ENCODE peak calls at places on chromosomes 11 and 22, in five cellular contexts. R, C, U, V and I are unnamed samples.

GRCh38 chr22:19523240-19524169 is 705 bp downstream of the CLDN5 start:
- DNase-seq in R (peak), C (peak), U (peak), V (peak), I (peak)

GRCh38 chr11:22076215-22076930 is 116.5 kb upstream of the ANO5 start:
- DNase-seq in R (no peak), C (no peak), U (no peak), V (no peak), I (no peak)

GRCh38 chr11:71454470-71455113 is 1.6 kb downstream of the NADSYN1 start:
- DNase-seq in R (no peak), C (no peak), U (no peak), V (no peak), I (no peak)

GRCh38 chr11:119389611-119390254 is 8.2 kb upstream of the USP2 start:
- DNase-seq in R (peak), C (no peak), U (peak), V (no peak), I (no peak)

GRCh38 chr11:10533323-10533722 is 7.7 kb downstream of the RNF141 start:
- DNase-seq in R (no peak), C (no peak), U (no peak), V (no peak), I (no peak)

GRCh38 chr22:46050451-46050845 is 73.5 kb upstream of the WNT7B start:
- DNase-seq in R (no peak), C (no peak), U (no peak), V (no peak), I (no peak)

GRCh38 chr11:106706355-106706754 is 311.9 kb downstream of the GUCY1A2 start:
- DNase-seq in R (no peak), C (peak), U (no peak), V (peak), I (no peak)

GRCh38 chr11:60891103-60891741 is 15.2 kb downstream of the PRPF19 start:
- DNase-seq in R (no peak), C (peak), U (no peak), V (no peak), I (no peak)

GRCh38 chr11:58057481-58057880 is 26.7 kb downstream of the OR6Q1 start:
- DNase-seq in R (no peak), C (peak), U (no peak), V (peak), I (no peak)

GRCh38 chr22:46612904-46613605 is 7.1 kb upstream of the GRAMD4 start:
- DNase-seq in R (no peak), C (no peak), U (no peak), V (peak), I (no peak)

GRCh38 chr22:49935561-49935960 is 17.1 kb downstream of the CRELD2 start:
- DNase-seq in R (no peak), C (no peak), U (no peak), V (no peak), I (no peak)

GRCh38 chr11:24521586-24521985 is 24.7 kb downstream of the LUZP2 start:
- DNase-seq in R (no peak), C (no peak), U (no peak), V (no peak), I (no peak)

GRCh38 chr11:25094085-25094802 is 597.4 kb downstream of the LUZP2 start:
- DNase-seq in R (no peak), C (no peak), U (no peak), V (no peak), I (no peak)

GRCh38 chr11:47391077-47391583 is 12.8 kb upstream of the SPI1 start:
- DNase-seq in R (no peak), C (no peak), U (no peak), V (peak), I (no peak)

GRCh38 chr22:38482662-38483308 is 14.9 kb downstream of the KDELR3 start:
- DNase-seq in R (no peak), C (no peak), U (no peak), V (no peak), I (no peak)

GRCh38 chr22:21632237-21632895 is at the start of gene CCDC116:
- DNase-seq in R (peak), C (no peak), U (peak), V (no peak), I (no peak)

GRCh38 chr11:68117896-68118470 is 3.2 kb downstream of the CHKA start:
- DNase-seq in R (peak), C (no peak), U (no peak), V (peak), I (no peak)

GRCh38 chr11:125625225-125625593 is 246 bp downstream of the CHEK1 start:
- DNase-seq in R (no peak), C (no peak), U (no peak), V (no peak), I (no peak)

GRCh38 chr11:3972431-3972830 is 117.0 kb downstream of the STIM1 start:
- DNase-seq in R (no peak), C (no peak), U (no peak), V (no peak), I (no peak)

GRCh38 chr11:133844217-133844616 is 1.1 kb downstream of the SPATA19 start:
- DNase-seq in R (no peak), C (no peak), U (no peak), V (no peak), I (no peak)

GRCh38 chr11:65445604-65446445 is 23.2 kb downstream of the NEAT1 start:
- DNase-seq in R (no peak), C (peak), U (no peak), V (peak), I (no peak)

GRCh38 chr11:82405392-82405791 is 328.3 kb downstream of the FAM181B start:
- DNase-seq in R (peak), C (no peak), U (no peak), V (no peak), I (no peak)

GRCh38 chr11:45092901-45093760 is 53.3 kb upstream of the PRDM11 start:
- DNase-seq in R (no peak), C (peak), U (no peak), V (peak), I (no peak)

GRCh38 chr11:108511851-108512474 is 13.8 kb upstream of the POGLUT3 start:
- DNase-seq in R (no peak), C (peak), U (no peak), V (peak), I (no peak)

GRCh38 chr11:126855536-126855935 is 145.0 kb downstream of the KIRREL3 start:
- DNase-seq in R (no peak), C (no peak), U (no peak), V (no peak), I (no peak)

GRCh38 chr11:80595011-80595410 is 1154.2 kb upstream of the TENM4 start:
- DNase-seq in R (peak), C (peak), U (no peak), V (peak), I (no peak)

GRCh38 chr22:19405652-19406051 is 25.9 kb downstream of the HIRA start:
- DNase-seq in R (no peak), C (no peak), U (no peak), V (no peak), I (no peak)

GRCh38 chr11:12389676-12390075 is 12.3 kb downstream of the PARVA start:
- DNase-seq in R (no peak), C (no peak), U (no peak), V (no peak), I (no peak)

GRCh38 chr11:94732617-94733292 is 35.4 kb upstream of the AMOTL1 start:
- DNase-seq in R (no peak), C (peak), U (no peak), V (peak), I (no peak)

GRCh38 chr11:5626191-5626590 is 1.4 kb downstream of the TRIM34 start:
- DNase-seq in R (no peak), C (peak), U (no peak), V (peak), I (no peak)

GRCh38 chr11:118715837-118716260 is 36.4 kb upstream of the TREH start:
- DNase-seq in R (peak), C (no peak), U (peak), V (no peak), I (no peak)

GRCh38 chr22:19117111-19117512 is 5.1 kb downstream of the DGCR2 start:
- DNase-seq in R (no peak), C (no peak), U (no peak), V (no peak), I (no peak)

GRCh38 chr22:40610329-40610850 is 26.1 kb downstream of the MRTFA start:
- DNase-seq in R (no peak), C (no peak), U (no peak), V (no peak), I (no peak)

GRCh38 chr11:85029964-85030363 is 597.2 kb downstream of the DLG2 start:
- DNase-seq in R (no peak), C (peak), U (no peak), V (peak), I (no peak)

GRCh38 chr22:46677323-46678002 is 57.3 kb downstream of the GRAMD4 start:
- DNase-seq in R (no peak), C (no peak), U (no peak), V (no peak), I (no peak)

GRCh38 chr22:42190274-42190673 is 59.7 kb upstream of the CYP2D6 start:
- DNase-seq in R (peak), C (no peak), U (no peak), V (no peak), I (no peak)

GRCh38 chr11:57318178-57318577 is 6.6 kb downstream of the TNKS1BP1 start:
- DNase-seq in R (peak), C (peak), U (no peak), V (no peak), I (no peak)

GRCh38 chr11:130897262-130898182 is 18.8 kb downstream of the SNX19 start:
- DNase-seq in R (no peak), C (peak), U (no peak), V (no peak), I (no peak)

GRCh38 chr11:8681837-8682218 is 637 bp downstream of the TRIM66 start:
- DNase-seq in R (no peak), C (no peak), U (no peak), V (no peak), I (no peak)

GRCh38 chr11:8683115-8683807 is 669 bp downstream of the RPL27A start:
- DNase-seq in R (peak), C (no peak), U (no peak), V (no peak), I (no peak)

GRCh38 chr11:8685306-8685705 is 2.7 kb downstream of the RPL27A start:
- DNase-seq in R (no peak), C (no peak), U (no peak), V (no peak), I (no peak)

GRCh38 chr11:8684600-8685290 is 2.2 kb downstream of the RPL27A start:
- DNase-seq in R (no peak), C (no peak), U (no peak), V (no peak), I (no peak)

GRCh38 chr11:8682219-8683114 is at the start of the genes RPL27A and TRIM66:
- DNase-seq in R (peak), C (peak), U (peak), V (peak), I (peak)
- H3K23ac ChIP-seq in R (peak), C (peak), U (no peak), V (no peak), I (peak)

DNA sequence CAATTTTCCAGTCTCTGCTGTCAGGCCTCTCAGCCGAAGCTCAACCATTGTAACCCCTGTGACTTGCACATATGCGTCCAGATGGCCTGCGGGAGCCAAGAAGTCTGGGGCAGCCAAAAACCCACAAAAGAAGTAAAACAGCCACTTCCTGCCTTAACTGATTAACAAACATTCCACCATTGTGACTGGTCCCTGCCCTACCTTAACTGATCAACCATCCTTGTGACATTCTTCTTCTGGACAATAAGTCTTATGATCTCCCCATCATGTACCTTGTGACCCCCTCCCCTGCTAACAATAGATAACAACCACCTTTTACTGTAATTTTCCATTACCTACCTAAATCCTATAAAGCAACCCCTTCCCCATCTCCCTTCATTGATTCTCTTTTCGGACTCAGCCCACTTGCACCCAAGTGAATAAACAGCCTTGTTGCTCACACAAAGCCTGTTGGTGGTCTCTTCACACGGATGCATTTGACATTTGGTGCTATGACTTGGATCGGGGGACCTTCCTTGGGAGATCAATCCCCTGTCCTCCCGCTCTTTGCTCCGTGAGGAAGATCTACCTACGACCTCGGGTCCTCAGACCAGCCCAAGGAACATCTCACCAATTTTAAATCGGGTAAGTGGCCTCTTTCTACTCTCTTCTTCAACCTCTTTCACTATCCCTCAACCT is 1.3 kb upstream of the NDUFC2 start:
- DNase-seq in R (peak), C (peak), U (no peak), V (peak), I (no peak)
- H2BK5ac ChIP-seq in R (no peak), C (no peak), U (no peak), V (no peak), I (no peak)

DNA sequence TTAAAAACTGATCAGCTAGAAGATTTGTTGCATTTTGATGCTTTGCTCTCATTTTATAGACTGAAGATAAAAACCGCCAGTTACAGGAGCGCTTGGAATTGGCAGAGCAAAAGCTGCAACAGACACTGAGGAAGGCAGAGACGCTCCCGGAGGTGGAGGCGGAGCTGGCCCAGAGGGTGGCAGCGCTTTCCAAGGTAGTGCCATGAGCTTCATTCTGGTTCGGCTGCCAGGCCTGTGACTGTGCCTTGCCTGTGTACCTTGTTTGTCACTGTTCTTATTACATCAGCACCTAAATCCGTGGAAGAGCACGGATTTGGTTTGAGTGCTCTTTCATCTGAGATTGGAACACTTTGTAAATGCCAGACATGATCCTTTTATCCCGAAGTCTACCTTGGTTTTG is 61.4 kb downstream of the PPFIA1 start:
- DNase-seq in R (no peak), C (no peak), U (no peak), V (no peak), I (no peak)
- H3K23ac ChIP-seq in R (no peak), C (no peak), U (no peak), V (no peak), I (no peak)

GRCh38 chr22:37179126-37179470 is 8.9 kb downstream of the C1QTNF6 start:
- DNase-seq in R (no peak), C (no peak), U (no peak), V (no peak), I (no peak)
- H2BK5ac ChIP-seq in R (no peak), C (no peak), U (no peak), V (no peak), I (no peak)

GRCh38 chr11:62205441-62205840 is 3.0 kb upstream of the SCGB2A1 start:
- DNase-seq in R (no peak), C (no peak), U (no peak), V (no peak), I (no peak)

GRCh38 chr11:62202910-62203309 is 5.6 kb upstream of the SCGB2A1 start:
- DNase-seq in R (no peak), C (no peak), U (no peak), V (no peak), I (no peak)

GRCh38 chr11:62195945-62196344 is 5.9 kb downstream of the SCGB1D1 start:
- DNase-seq in R (peak), C (no peak), U (no peak), V (no peak), I (no peak)

DNA sequence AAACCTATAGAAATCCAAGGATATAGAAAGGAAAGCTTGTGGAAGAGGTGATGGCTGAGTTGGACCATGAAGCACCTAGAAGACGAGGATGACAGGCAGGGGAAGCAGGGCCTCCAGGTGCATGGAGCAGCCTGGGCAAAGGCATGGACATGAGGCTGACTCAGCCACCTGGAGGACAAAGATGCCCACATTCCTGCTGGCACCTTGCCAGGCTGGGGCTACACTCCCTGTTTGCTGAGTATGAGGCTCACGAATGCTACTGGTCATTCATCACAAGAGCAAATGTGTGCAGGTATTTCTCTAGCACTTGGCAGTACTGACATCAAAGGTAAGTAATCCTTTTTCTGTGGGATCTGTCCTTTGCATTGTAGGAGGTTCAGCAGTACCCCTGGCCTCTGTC is 7.1 kb upstream of the SCGB2A1 start:
- DNase-seq in R (no peak), C (no peak), U (no peak), V (no peak), I (no peak)
- H3K23ac ChIP-seq in R (no peak), C (no peak), U (no peak), V (no peak), I (no peak)

GRCh38 chr22:48188211-48188845 is 1425.9 kb downstream of the TBC1D22A start:
- DNase-seq in R (no peak), C (no peak), U (no peak), V (peak), I (no peak)

GRCh38 chr22:48185656-48186055 is 1423.2 kb downstream of the TBC1D22A start:
- DNase-seq in R (peak), C (no peak), U (peak), V (no peak), I (no peak)

GRCh38 chr22:48185071-48185470 is 1422.6 kb downstream of the TBC1D22A start:
- DNase-seq in R (no peak), C (no peak), U (no peak), V (no peak), I (no peak)

GRCh38 chr22:48187272-48187855 is 1424.9 kb downstream of the TBC1D22A start:
- DNase-seq in R (no peak), C (no peak), U (no peak), V (no peak), I (no peak)

DNA sequence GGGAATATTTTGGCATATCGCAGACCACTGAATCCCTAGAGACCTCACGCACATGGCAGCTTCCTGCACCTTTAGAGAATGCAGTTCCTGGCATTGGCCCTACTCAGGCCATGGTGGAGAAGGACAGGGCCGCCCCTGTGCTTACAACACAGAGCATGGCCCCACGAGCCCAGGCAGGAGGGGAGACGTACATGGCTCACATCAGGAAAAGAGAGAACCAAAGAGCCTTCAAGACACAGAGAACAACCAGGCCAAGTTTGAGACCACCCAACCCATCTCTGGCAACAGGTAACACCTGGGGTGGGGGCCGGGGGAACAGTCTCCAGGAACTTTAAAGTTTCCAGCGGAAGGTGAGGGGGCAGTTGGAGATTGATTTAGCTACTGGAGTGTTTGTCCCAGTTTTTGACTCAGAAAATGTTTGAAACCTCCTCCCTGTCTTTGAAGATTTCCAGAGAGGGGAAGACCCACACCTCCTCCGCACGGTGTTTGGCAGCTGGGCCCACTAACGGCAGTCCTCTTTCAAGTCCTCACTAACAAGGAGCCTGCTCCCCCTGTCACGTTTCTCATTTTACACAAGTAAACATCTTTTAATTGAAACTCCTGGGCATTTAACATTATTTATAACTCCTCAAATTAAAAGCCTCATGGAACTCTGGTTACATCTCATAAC is 1423.8 kb downstream of the TBC1D22A start:
- DNase-seq in R (no peak), C (no peak), U (peak), V (no peak), I (no peak)
- H2BK5ac ChIP-seq in R (no peak), C (no peak), U (no peak), V (no peak), I (no peak)